ENCODE peak calls at places on chromosomes 7 and 10, in four cellular contexts. One of them, this sample, is unnamed.

GRCh38 chr7:93717217-93717900 is 142.8 kb upstream of the CALCR start:
- DNase-seq in stimulated activated CD4-positive, alpha-beta T cell treated with anti-CD3 and anti-CD28 coated beads, Interleukin-4, amount 100 ng/mL, for 4 hours: no peak
- DNase-seq in thoracic aorta: no peak
- DNase-seq in IMR-90: no peak
- DNase-seq in this sample: no peak

GRCh38 chr10:77177589-77177988 is 460.0 kb downstream of the KCNMA1 start:
- DNase-seq in thoracic aorta: no peak
- DNase-seq in stimulated activated CD4-positive, alpha-beta T cell treated with anti-CD3 and anti-CD28 coated beads, Interleukin-4, amount 100 ng/mL, for 4 hours: no peak
- DNase-seq in IMR-90: no peak
- DNase-seq in this sample: no peak

GRCh38 chr7:99440195-99440594 is 1.5 kb downstream of the CPSF4 start:
- DNase-seq in stimulated activated CD4-positive, alpha-beta T cell treated with anti-CD3 and anti-CD28 coated beads, Interleukin-4, amount 100 ng/mL, for 4 hours: no peak
- DNase-seq in thoracic aorta: no peak
- DNase-seq in IMR-90: peak; percentile 18
- DNase-seq in this sample: no peak

GRCh38 chr10:32256613-32257437 is 90.1 kb downstream of the EPC1 start:
- DNase-seq in IMR-90: peak; percentile 37
- DNase-seq in stimulated activated CD4-positive, alpha-beta T cell treated with anti-CD3 and anti-CD28 coated beads, Interleukin-4, amount 100 ng/mL, for 4 hours: peak; percentile 51
- DNase-seq in thoracic aorta: no peak
- DNase-seq in this sample: peak; percentile 55

GRCh38 chr7:41448104-41448503 is 254.8 kb downstream of the INHBA start:
- DNase-seq in thoracic aorta: no peak
- DNase-seq in IMR-90: peak; percentile 32
- DNase-seq in stimulated activated CD4-positive, alpha-beta T cell treated with anti-CD3 and anti-CD28 coated beads, Interleukin-4, amount 100 ng/mL, for 4 hours: no peak
- DNase-seq in this sample: no peak

GRCh38 chr10:71272122-71272771 is 46.8 kb upstream of the SLC29A3 start:
- DNase-seq in IMR-90: peak; percentile 80
- DNase-seq in thoracic aorta: no peak
- DNase-seq in stimulated activated CD4-positive, alpha-beta T cell treated with anti-CD3 and anti-CD28 coated beads, Interleukin-4, amount 100 ng/mL, for 4 hours: no peak
- DNase-seq in this sample: no peak

GRCh38 chr10:126321455-126321854 is 66.8 kb downstream of the ADAM12 start:
- DNase-seq in IMR-90: no peak
- DNase-seq in thoracic aorta: no peak
- DNase-seq in stimulated activated CD4-positive, alpha-beta T cell treated with anti-CD3 and anti-CD28 coated beads, Interleukin-4, amount 100 ng/mL, for 4 hours: no peak
- DNase-seq in this sample: no peak

GRCh38 chr7:64884913-64885370 is 18.1 kb upstream of the ZNF273 start:
- DNase-seq in IMR-90: no peak
- DNase-seq in thoracic aorta: no peak
- DNase-seq in stimulated activated CD4-positive, alpha-beta T cell treated with anti-CD3 and anti-CD28 coated beads, Interleukin-4, amount 100 ng/mL, for 4 hours: no peak
- DNase-seq in this sample: no peak

GRCh38 chr10:48383393-48383792 is 76.9 kb downstream of the MAPK8 start:
- DNase-seq in thoracic aorta: no peak
- DNase-seq in IMR-90: no peak
- DNase-seq in stimulated activated CD4-positive, alpha-beta T cell treated with anti-CD3 and anti-CD28 coated beads, Interleukin-4, amount 100 ng/mL, for 4 hours: no peak
- DNase-seq in this sample: no peak

GRCh38 chr7:449249-450019 is 70.2 kb downstream of the PDGFA start:
- DNase-seq in IMR-90: no peak
- DNase-seq in thoracic aorta: no peak
- DNase-seq in stimulated activated CD4-positive, alpha-beta T cell treated with anti-CD3 and anti-CD28 coated beads, Interleukin-4, amount 100 ng/mL, for 4 hours: no peak
- DNase-seq in this sample: no peak

GRCh38 chr7:40437498-40437897 is 302.7 kb downstream of the SUGCT start:
- DNase-seq in IMR-90: peak; percentile 95
- DNase-seq in stimulated activated CD4-positive, alpha-beta T cell treated with anti-CD3 and anti-CD28 coated beads, Interleukin-4, amount 100 ng/mL, for 4 hours: no peak
- DNase-seq in thoracic aorta: no peak
- DNase-seq in this sample: no peak

GRCh38 chr10:11520892-11521291 is 90.6 kb downstream of the USP6NL start:
- DNase-seq in IMR-90: no peak
- DNase-seq in stimulated activated CD4-positive, alpha-beta T cell treated with anti-CD3 and anti-CD28 coated beads, Interleukin-4, amount 100 ng/mL, for 4 hours: no peak
- DNase-seq in thoracic aorta: no peak
- DNase-seq in this sample: no peak

GRCh38 chr10:116621476-116621875 is 723 bp downstream of the PNLIPRP2 start:
- DNase-seq in thoracic aorta: no peak
- DNase-seq in IMR-90: no peak
- DNase-seq in stimulated activated CD4-positive, alpha-beta T cell treated with anti-CD3 and anti-CD28 coated beads, Interleukin-4, amount 100 ng/mL, for 4 hours: no peak
- DNase-seq in this sample: no peak

GRCh38 chr7:33334349-33334748 is 205.0 kb downstream of the BBS9 start:
- DNase-seq in IMR-90: peak; percentile 13
- DNase-seq in thoracic aorta: no peak
- DNase-seq in stimulated activated CD4-positive, alpha-beta T cell treated with anti-CD3 and anti-CD28 coated beads, Interleukin-4, amount 100 ng/mL, for 4 hours: no peak
- DNase-seq in this sample: no peak

GRCh38 chr10:128210215-128211063 is 84.2 kb upstream of the MKI67 start:
- DNase-seq in thoracic aorta: no peak
- DNase-seq in stimulated activated CD4-positive, alpha-beta T cell treated with anti-CD3 and anti-CD28 coated beads, Interleukin-4, amount 100 ng/mL, for 4 hours: peak; percentile 64
- DNase-seq in IMR-90: no peak
- DNase-seq in this sample: peak; percentile 67

GRCh38 chr10:91824076-91824475 is 25.9 kb downstream of the TNKS2 start:
- DNase-seq in stimulated activated CD4-positive, alpha-beta T cell treated with anti-CD3 and anti-CD28 coated beads, Interleukin-4, amount 100 ng/mL, for 4 hours: no peak
- DNase-seq in thoracic aorta: no peak
- DNase-seq in IMR-90: no peak
- DNase-seq in this sample: no peak

GRCh38 chr7:7996568-7996967 is 28.0 kb downstream of the GLCCI1 start:
- DNase-seq in IMR-90: peak; percentile 30
- DNase-seq in stimulated activated CD4-positive, alpha-beta T cell treated with anti-CD3 and anti-CD28 coated beads, Interleukin-4, amount 100 ng/mL, for 4 hours: no peak
- DNase-seq in thoracic aorta: no peak
- DNase-seq in this sample: no peak

GRCh38 chr7:100079024-100079560 is 2.4 kb downstream of the ZNF3 start:
- DNase-seq in thoracic aorta: no peak
- DNase-seq in stimulated activated CD4-positive, alpha-beta T cell treated with anti-CD3 and anti-CD28 coated beads, Interleukin-4, amount 100 ng/mL, for 4 hours: no peak
- DNase-seq in IMR-90: no peak
- DNase-seq in this sample: no peak

GRCh38 chr7:140349172-140349771 is 49.1 kb downstream of the SLC37A3 start:
- DNase-seq in stimulated activated CD4-positive, alpha-beta T cell treated with anti-CD3 and anti-CD28 coated beads, Interleukin-4, amount 100 ng/mL, for 4 hours: no peak
- DNase-seq in IMR-90: peak; percentile 20
- DNase-seq in thoracic aorta: no peak
- DNase-seq in this sample: no peak

GRCh38 chr7:79692015-79692414 is 238.5 kb upstream of the MAGI2 start:
- DNase-seq in thoracic aorta: no peak
- DNase-seq in IMR-90: peak; percentile 93
- DNase-seq in stimulated activated CD4-positive, alpha-beta T cell treated with anti-CD3 and anti-CD28 coated beads, Interleukin-4, amount 100 ng/mL, for 4 hours: no peak
- DNase-seq in this sample: no peak

GRCh38 chr10:46070749-46071148 is 24.7 kb upstream of the MSMB start:
- DNase-seq in IMR-90: no peak
- DNase-seq in stimulated activated CD4-positive, alpha-beta T cell treated with anti-CD3 and anti-CD28 coated beads, Interleukin-4, amount 100 ng/mL, for 4 hours: no peak
- DNase-seq in thoracic aorta: no peak
- DNase-seq in this sample: no peak

GRCh38 chr10:60990663-60991062 is 46.7 kb upstream of the RHOBTB1 start:
- DNase-seq in IMR-90: no peak
- DNase-seq in thoracic aorta: no peak
- DNase-seq in stimulated activated CD4-positive, alpha-beta T cell treated with anti-CD3 and anti-CD28 coated beads, Interleukin-4, amount 100 ng/mL, for 4 hours: no peak
- DNase-seq in this sample: no peak

GRCh38 chr10:132458595-132459251 is 61.7 kb downstream of the PWWP2B start:
- DNase-seq in stimulated activated CD4-positive, alpha-beta T cell treated with anti-CD3 and anti-CD28 coated beads, Interleukin-4, amount 100 ng/mL, for 4 hours: peak; percentile 53
- DNase-seq in IMR-90: no peak
- DNase-seq in thoracic aorta: no peak
- DNase-seq in this sample: peak; percentile 66

This sample was measured in activated T-cell treated with anti-CD3 and anti-CD28 coated beads for 4 hours.